ENCODE peak calls at places on chromosomes 3 and 15, in seven cellular contexts. K, H, M, I, S, U and T are unnamed samples.

GRCh38 chr15:72271895-72272212 is 500 bp downstream of the PARP6 start:
- DNase-seq in I (no peak), M (peak; percentile 19), S (no peak), K (peak; percentile 26), H (peak; percentile 47), U (peak; percentile 29), T (peak; percentile 31)

GRCh38 chr3:161508852-161509477 is 12.4 kb downstream of the OTOL1 start:
- DNase-seq in M (peak; percentile 28), H (no peak), S (no peak), K (no peak), U (peak; percentile 30), I (no peak), T (peak; percentile 18)

GRCh38 chr15:58201536-58201935 is 63.4 kb downstream of the AQP9 start:
- DNase-seq in K (peak; percentile 65), U (no peak), H (no peak), S (no peak), M (peak; percentile 90), I (peak; percentile 87), T (peak; percentile 41)

GRCh38 chr3:135895106-135895733 is 70.3 kb upstream of the PPP2R3A start:
- DNase-seq in U (peak; percentile 69), H (peak; percentile 39), I (peak; percentile 73), S (peak; percentile 16), M (peak; percentile 89), K (peak; percentile 75), T (peak; percentile 89)

GRCh38 chr3:186502138-186502941 is 41.8 kb downstream of the CRYGS start:
- DNase-seq in I (no peak), K (no peak), M (no peak), U (peak; percentile 66), S (no peak), H (no peak), T (no peak)

GRCh38 chr3:72334681-72335457 is 513.4 kb downstream of the SHQ1 start:
- DNase-seq in I (no peak), U (no peak), M (no peak), H (no peak), K (peak; percentile 76), S (no peak), T (no peak)

GRCh38 chr15:66294157-66294931 is 976 bp downstream of the DIS3L start:
- DNase-seq in M (peak; percentile 59), I (peak; percentile 70), U (peak; percentile 44), K (peak; percentile 59), S (no peak), H (peak; percentile 50), T (peak; percentile 81)

GRCh38 chr3:188279696-188280398 is 125.9 kb downstream of the LPP start:
- DNase-seq in I (no peak), H (no peak), M (no peak), S (no peak), U (no peak), K (no peak), T (no peak)

GRCh38 chr15:56040081-56041035 is 46.9 kb upstream of the NEDD4 start:
- DNase-seq in U (no peak), M (peak; percentile 95), K (peak; percentile 92), I (peak; percentile 95), S (no peak), H (peak; percentile 59), T (peak; percentile 97)

GRCh38 chr15:71431345-71432336 is 316.4 kb downstream of the THSD4 start:
- DNase-seq in H (no peak), U (no peak), S (no peak), K (no peak), M (no peak), I (no peak), T (no peak)

GRCh38 chr3:169149349-169149890 is 514.1 kb downstream of the MECOM start:
- DNase-seq in M (peak; percentile 66), I (peak; percentile 43), U (peak; percentile 57), K (peak; percentile 76), H (peak; percentile 64), S (peak; percentile 38), T (peak; percentile 88)

GRCh38 chr3:167031364-167032049 is 348.6 kb downstream of the ZBBX start:
- DNase-seq in M (no peak), H (no peak), I (no peak), U (no peak), K (no peak), S (no peak), T (no peak)

GRCh38 chr3:187623285-187623814 is 46.8 kb downstream of the SST start:
- DNase-seq in S (no peak), K (no peak), M (peak; percentile 46), U (no peak), H (no peak), I (no peak), T (no peak)